ENCODE peak calls at places on chromosome 22, in ten cellular contexts. T is left ventricle myocardium inferior; V is LNCaP clone FGC; Z is CD4-positive, alpha-beta memory T cell; L is IMR-90; W is stomach; C is mammary epithelial cell; S is HFF-Myc; E is heart right ventricle; D is PC-3. N is an unnamed sample.

GRCh38 chr22:32539631-32540449 is 65.2 kb downstream of the FBXO7 start:
- DNase-seq in W (no peak), D (no peak), V (no peak), S (no peak), T (no peak), C (peak; percentile 38), E (no peak), L (no peak), Z (no peak), N (peak; percentile 37)

GRCh38 chr22:40070701-40071100 is 75.9 kb downstream of the FAM83F start:
- DNase-seq in E (no peak), L (no peak), Z (no peak), C (no peak), V (no peak), D (no peak), S (no peak), W (no peak), T (no peak), N (no peak)

GRCh38 chr22:44371741-44372525 is 59.2 kb upstream of the SHISAL1 start:
- DNase-seq in T (peak; percentile 5), S (no peak), L (no peak), E (no peak), D (no peak), C (no peak), Z (no peak), W (no peak), V (no peak), N (no peak)

GRCh38 chr22:36940676-36941075 is 27.2 kb downstream of the CSF2RB start:
- DNase-seq in C (no peak), E (no peak), V (no peak), T (no peak), W (no peak), S (no peak), D (no peak), L (no peak), Z (no peak), N (no peak)

GRCh38 chr22:36807627-36808026 is 9.2 kb downstream of the PVALB start:
- DNase-seq in C (no peak), Z (no peak), E (no peak), S (no peak), L (no peak), D (no peak), V (no peak), T (no peak), W (no peak), N (no peak)

GRCh38 chr22:31829505-31829904 is 75.7 kb downstream of the DEPDC5 start:
- DNase-seq in E (no peak), L (peak; percentile 97), T (no peak), S (peak; percentile 85), Z (no peak), C (peak; percentile 98), V (no peak), D (peak; percentile 89), W (no peak), N (peak; percentile 58)

GRCh38 chr22:32776800-32777199 is 24.7 kb upstream of the TIMP3 start:
- DNase-seq in L (no peak), T (no peak), W (no peak), C (peak; percentile 43), E (no peak), D (no peak), S (no peak), V (no peak), Z (no peak), N (no peak)

GRCh38 chr22:50498322-50498861 is 9.1 kb downstream of the LMF2 start:
- DNase-seq in D (peak; percentile 63), L (peak; percentile 51), T (no peak), W (peak; percentile 83), S (peak; percentile 30), E (no peak), Z (peak; percentile 66), C (peak; percentile 66), V (no peak), N (no peak)

GRCh38 chr22:46122511-46122971 is 27.8 kb upstream of the PPARA start:
- DNase-seq in S (no peak), C (no peak), Z (peak; percentile 56), W (peak; percentile 76), L (peak; percentile 46), V (no peak), E (peak; percentile 83), T (peak; percentile 75), D (peak; percentile 69), N (no peak)

GRCh38 chr22:46121523-46122287 is 28.6 kb upstream of the PPARA start:
- DNase-seq in W (no peak), D (no peak), T (no peak), E (no peak), Z (no peak), V (no peak), L (no peak), S (no peak), C (no peak), N (no peak)

GRCh38 chr22:46123694-46124382 is 26.5 kb upstream of the PPARA start:
- DNase-seq in V (no peak), T (no peak), S (no peak), C (no peak), W (no peak), D (no peak), L (no peak), E (no peak), Z (no peak), N (no peak)

GRCh38 chr22:46124383-46125144 is 25.8 kb upstream of the PPARA start:
- DNase-seq in E (no peak), C (no peak), L (no peak), S (no peak), T (no peak), W (no peak), V (no peak), D (no peak), Z (no peak), N (no peak)

GRCh38 chr22:46122980-46123693 is 27.2 kb upstream of the PPARA start:
- DNase-seq in C (no peak), T (no peak), S (no peak), E (no peak), D (no peak), L (no peak), Z (no peak), W (no peak), V (no peak), N (no peak)
- H3K4me3 ChIP-seq in C (no peak overlapping the region), T (no peak overlapping the region), S (no peak overlapping the region), E (no peak overlapping the region), D (no peak overlapping the region), L (no peak overlapping the region), Z (no peak overlapping the region), W (no peak overlapping the region), V (no peak overlapping the region), N (no peak overlapping the region)

GRCh38 chr22:24954856-24955255 is 2.3 kb downstream of the KIAA1671 start:
- DNase-seq in V (no peak), L (no peak), D (no peak), E (no peak), T (no peak), C (no peak), W (no peak), S (no peak), Z (no peak), N (no peak)

GRCh38 chr22:24952837-24953293 is 349 bp downstream of the KIAA1671 start:
- DNase-seq in D (peak; percentile 71), L (peak; percentile 7), W (peak; percentile 61), V (peak; percentile 58), C (peak; percentile 73), Z (no peak), T (peak; percentile 41), E (peak; percentile 52), S (no peak), N (no peak)

GRCh38 chr22:24951942-24952836 is at the start of gene KIAA1671:
- DNase-seq in C (peak; percentile 78), T (peak; percentile 85), E (peak; percentile 91), D (peak; percentile 85), V (peak; percentile 56), L (peak; percentile 27), Z (peak; percentile 86), W (peak; percentile 91), S (no peak), N (no peak)

GRCh38 chr22:24953294-24954113 is 988 bp downstream of the KIAA1671 start:
- DNase-seq in T (peak; percentile 53), D (no peak), W (peak; percentile 64), Z (no peak), L (no peak), S (no peak), V (no peak), E (peak; percentile 60), C (no peak), N (no peak)

GRCh38 chr22:24954114-24954463 is 1.6 kb downstream of the KIAA1671 start:
- DNase-seq in L (no peak), V (no peak), S (no peak), C (no peak), D (no peak), T (no peak), E (no peak), W (no peak), Z (no peak), N (no peak)
- H3K4me3 ChIP-seq in L (no peak overlapping the region), V (peak overlapping the region; percentile 93), S (no peak overlapping the region), C (peak overlapping the region; percentile 93), D (peak overlapping the region; percentile 98), T (peak overlapping the region; percentile 77), E (peak overlapping the region; percentile 56), W (peak overlapping the region; percentile 79), Z (no peak overlapping the region), N (no peak overlapping the region)

GRCh38 chr22:45975266-45976161 is 1.4 kb downstream of the WNT7B start:
- DNase-seq in L (no peak), C (peak; percentile 53), E (no peak), T (no peak), S (no peak), Z (no peak), W (no peak), D (peak; percentile 50), V (no peak), N (no peak)

GRCh38 chr22:45976351-45977002 is 485 bp downstream of the WNT7B start:
- DNase-seq in D (peak; percentile 27), W (no peak), L (no peak), Z (no peak), T (no peak), E (no peak), V (no peak), C (peak; percentile 33), S (no peak), N (no peak)

GRCh38 chr22:45978275-45978713 is 1.3 kb upstream of the WNT7B start:
- DNase-seq in W (no peak), Z (no peak), D (no peak), T (no peak), C (no peak), V (no peak), L (no peak), E (no peak), S (no peak), N (no peak)

GRCh38 chr22:45977003-45977395 is at the start of gene WNT7B:
- DNase-seq in T (no peak), S (no peak), W (no peak), C (peak; percentile 78), Z (peak; percentile 16), L (no peak), V (no peak), E (no peak), D (peak; percentile 83), N (no peak)

GRCh38 chr22:45977551-45978274 is 751 bp upstream of the WNT7B start:
- DNase-seq in Z (no peak), E (no peak), V (no peak), S (no peak), T (no peak), L (peak; percentile 22), C (no peak), D (peak; percentile 40), W (no peak), N (no peak)
- H3K4me3 ChIP-seq in Z (no peak overlapping the region), E (no peak overlapping the region), V (peak overlapping the region; percentile 63), S (no peak overlapping the region), T (peak overlapping the region; percentile 75), L (no peak overlapping the region), C (no peak overlapping the region), D (peak overlapping the region; percentile 77), W (peak overlapping the region; percentile 77), N (no peak overlapping the region)

GRCh38 chr22:38698407-38699094 is 2.2 kb downstream of the JOSD1 start:
- DNase-seq in D (no peak), S (no peak), W (no peak), T (no peak), C (no peak), V (no peak), Z (no peak), E (no peak), L (no peak), N (no peak)

GRCh38 chr22:38699784-38700183 is 959 bp downstream of the JOSD1 start:
- DNase-seq in Z (no peak), D (peak; percentile 27), S (no peak), V (no peak), L (peak; percentile 62), T (no peak), E (no peak), W (no peak), C (peak; percentile 54), N (no peak)

GRCh38 chr22:38700271-38700788 is 413 bp downstream of the JOSD1 start:
- DNase-seq in T (peak; percentile 74), E (peak; percentile 78), V (no peak), W (peak; percentile 79), L (no peak), C (peak; percentile 74), S (no peak), Z (no peak), D (peak; percentile 53), N (no peak)

GRCh38 chr22:38697055-38697980 is 3.4 kb downstream of the JOSD1 start:
- DNase-seq in W (peak; percentile 70), D (peak; percentile 67), V (no peak), Z (no peak), T (no peak), L (peak; percentile 58), S (no peak), E (no peak), C (no peak), N (no peak)

GRCh38 chr22:38699143-38699542 is 1.6 kb downstream of the JOSD1 start:
- DNase-seq in C (no peak), T (no peak), D (no peak), V (no peak), E (no peak), W (no peak), Z (no peak), L (no peak), S (no peak), N (no peak)
- H3K4me3 ChIP-seq in C (peak overlapping the region; percentile 84), T (peak overlapping the region; percentile 85), D (peak overlapping the region; percentile 85), V (peak overlapping the region; percentile 77), E (peak overlapping the region; percentile 80), W (peak overlapping the region; percentile 66), Z (peak overlapping the region; percentile 79), L (peak overlapping the region; percentile 96), S (peak overlapping the region; percentile 82), N (peak overlapping the region; percentile 86)